ENCODE peak calls at places on chromosome 5, in ten cellular contexts. G, T, C, F, N, D, S, A, X and W are unnamed samples.

GRCh38 chr5:152264656-152265055 is 140.4 kb downstream of the NMUR2 start:
- DNase-seq in S (no peak), D (no peak), T (no peak), G (peak; percentile 3), A (no peak), X (no peak), N (no peak), F (no peak), C (no peak), W (peak; percentile 66)

GRCh38 chr5:111930905-111931461 is 174.0 kb upstream of the NREP start:
- DNase-seq in C (no peak), T (no peak), S (no peak), G (peak; percentile 84), N (peak; percentile 50), A (no peak), X (peak; percentile 77), D (no peak), F (peak; percentile 87), W (no peak)

GRCh38 chr5:55985181-55985580 is 9.6 kb downstream of the IL6ST start:
- DNase-seq in X (no peak), G (no peak), F (no peak), N (no peak), C (no peak), D (no peak), S (no peak), T (no peak), A (no peak), W (no peak)

GRCh38 chr5:150053695-150054392 is 32.5 kb downstream of the CSF1R start:
- DNase-seq in N (no peak), D (no peak), F (no peak), A (no peak), C (no peak), T (no peak), S (no peak), G (no peak), X (no peak), W (no peak)

GRCh38 chr5:127040779-127041520 is 10.6 kb upstream of the MARCHF3 start:
- DNase-seq in C (no peak), F (peak; percentile 75), N (peak; percentile 63), D (no peak), X (peak; percentile 54), G (peak; percentile 89), S (peak; percentile 65), T (peak; percentile 87), A (no peak), W (no peak)

GRCh38 chr5:179129607-179130071 is 69.5 kb downstream of the ZNF354C start:
- DNase-seq in A (no peak), F (no peak), D (peak; percentile 58), C (peak; percentile 56), T (no peak), X (no peak), G (no peak), N (no peak), S (no peak), W (no peak)

GRCh38 chr5:91126448-91126847 is 256.7 kb downstream of the ARRDC3 start:
- DNase-seq in A (peak; percentile 75), C (no peak), S (no peak), X (peak; percentile 94), D (no peak), G (no peak), F (peak; percentile 93), T (peak; percentile 79), N (peak; percentile 90), W (no peak)

GRCh38 chr5:19210886-19211285 is 777.1 kb downstream of the CDH18 start:
- DNase-seq in S (no peak), X (no peak), D (no peak), C (no peak), F (no peak), A (no peak), T (no peak), G (no peak), N (no peak), W (no peak)

GRCh38 chr5:176987583-176987982 is 19.0 kb downstream of the UIMC1 start:
- DNase-seq in T (no peak), D (no peak), G (no peak), X (no peak), S (no peak), F (no peak), A (no peak), C (no peak), N (no peak), W (no peak)

GRCh38 chr5:10688651-10689171 is 72.3 kb downstream of the DAP start:
- DNase-seq in S (no peak), C (peak; percentile 25), G (no peak), T (no peak), N (no peak), D (no peak), A (no peak), F (no peak), X (no peak), W (no peak)

GRCh38 chr5:27172708-27173107 is 134.3 kb upstream of the CDH9 start:
- DNase-seq in F (no peak), S (no peak), G (peak; percentile 66), T (no peak), X (no peak), C (no peak), A (no peak), N (no peak), D (no peak), W (peak; percentile 51)

DNA sequence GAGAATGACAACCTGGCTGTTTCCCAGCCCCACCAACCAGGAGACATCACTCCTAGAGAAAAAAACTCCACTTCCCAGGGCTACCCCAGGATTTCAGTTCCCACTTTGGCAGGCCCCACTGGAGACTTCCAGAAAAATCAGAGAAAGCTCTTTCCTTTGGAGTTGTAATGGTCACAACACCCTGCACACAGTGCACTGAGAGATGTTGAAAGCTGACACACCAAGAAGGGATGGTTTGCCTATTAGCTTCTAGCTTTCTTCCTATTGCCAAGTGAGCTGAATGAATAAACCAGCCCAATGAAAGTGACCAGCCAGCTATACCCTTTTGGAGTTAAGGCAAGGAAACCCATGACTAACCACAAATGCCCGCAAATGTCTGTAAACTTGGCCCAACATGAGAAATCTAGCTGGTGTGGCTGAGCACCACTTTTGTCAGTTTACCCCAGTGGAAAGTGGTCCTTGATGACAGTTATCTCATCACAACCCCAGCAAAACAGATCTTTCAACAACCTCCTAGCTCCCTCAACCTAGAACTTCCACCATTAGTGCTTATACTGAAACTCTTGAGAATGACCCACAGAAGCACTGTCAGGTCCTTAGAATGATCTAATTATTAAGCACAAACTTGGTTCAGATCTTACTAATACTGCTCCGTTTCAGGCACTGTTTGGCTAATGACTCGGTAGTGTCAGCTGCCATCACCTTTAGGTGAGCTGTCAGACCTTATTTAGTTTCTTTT is 11.3 kb downstream of the IRF1 start:
- DNase-seq in N (no peak), G (peak; percentile 34), A (no peak), X (no peak), T (no peak), C (no peak), D (no peak), S (no peak), F (no peak), W (no peak)
- H3K4me3 ChIP-seq in N (no peak overlapping the region), G (no peak overlapping the region), A (no peak overlapping the region), X (no peak overlapping the region), T (no peak overlapping the region), C (no peak overlapping the region), D (no peak overlapping the region), S (no peak overlapping the region), F (no peak overlapping the region), W (no peak overlapping the region)

DNA sequence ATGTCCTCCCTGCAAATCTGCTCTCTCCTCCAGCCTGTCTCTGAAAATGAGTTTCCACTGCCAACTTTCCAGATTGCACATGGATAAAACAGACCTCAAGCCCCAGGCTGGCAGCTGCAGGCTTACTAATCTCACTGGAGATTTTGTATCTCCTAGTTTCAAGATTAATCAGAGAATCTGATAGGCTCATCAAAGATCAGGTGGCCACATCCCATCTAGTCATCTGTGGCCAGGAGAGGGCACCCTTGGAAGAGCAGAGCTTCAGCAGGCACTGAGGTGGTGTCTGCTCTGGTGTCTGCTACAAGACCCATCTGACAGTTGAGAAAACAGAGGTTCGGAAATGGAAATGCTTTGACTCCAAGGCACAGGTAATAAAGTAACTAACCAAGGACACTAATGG is 179.0 kb downstream of the MSX2 start:
- DNase-seq in S (no peak), N (no peak), X (no peak), F (no peak), T (no peak), C (no peak), D (no peak), G (no peak), A (no peak), W (no peak)
- TF ChIP-seq CTCF in S (no peak), N (no peak), X (no peak), F (no peak), T (no peak), C (no peak), D (no peak), G (no peak), A (no peak), W (no peak)

GRCh38 chr5:120706877-120707276 is 242.8 kb downstream of the PRR16 start:
- DNase-seq in C (no peak), F (no peak), A (no peak), N (no peak), D (no peak), T (no peak), G (no peak), X (no peak), S (no peak), W (no peak)

DNA sequence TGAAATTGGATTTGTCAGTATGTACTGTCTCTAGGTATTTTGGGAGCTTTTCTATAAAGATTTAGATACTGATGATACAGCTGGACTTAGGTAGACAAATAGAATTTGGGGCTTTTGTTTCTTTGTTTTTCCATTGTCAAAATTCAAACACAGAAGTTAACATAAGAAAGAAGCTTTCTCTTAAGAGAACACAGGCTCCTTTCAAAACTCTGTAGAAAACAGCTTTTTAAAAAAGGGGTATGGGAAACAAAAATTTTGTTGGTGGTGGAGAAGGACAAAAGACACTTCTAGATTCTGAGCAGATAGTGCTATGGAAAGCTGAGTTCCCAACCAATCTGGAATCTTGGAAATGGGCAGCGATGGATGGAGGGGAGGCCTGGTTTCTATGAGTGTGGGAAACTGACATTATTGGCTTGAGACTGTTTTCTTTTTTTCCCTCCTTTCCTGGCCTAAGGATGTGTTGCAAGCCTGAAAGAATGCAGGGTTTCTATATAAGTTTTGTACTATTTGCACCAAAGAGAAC is 239.9 kb downstream of the PRR16 start:
- DNase-seq in X (no peak), C (no peak), S (no peak), F (no peak), T (no peak), A (no peak), G (no peak), N (no peak), D (no peak), W (no peak)
- H3K4me3 ChIP-seq in X (no peak overlapping the region), C (no peak overlapping the region), S (no peak overlapping the region), F (no peak overlapping the region), T (no peak overlapping the region), A (no peak overlapping the region), G (no peak overlapping the region), N (no peak overlapping the region), D (no peak overlapping the region), W (no peak overlapping the region)

DNA sequence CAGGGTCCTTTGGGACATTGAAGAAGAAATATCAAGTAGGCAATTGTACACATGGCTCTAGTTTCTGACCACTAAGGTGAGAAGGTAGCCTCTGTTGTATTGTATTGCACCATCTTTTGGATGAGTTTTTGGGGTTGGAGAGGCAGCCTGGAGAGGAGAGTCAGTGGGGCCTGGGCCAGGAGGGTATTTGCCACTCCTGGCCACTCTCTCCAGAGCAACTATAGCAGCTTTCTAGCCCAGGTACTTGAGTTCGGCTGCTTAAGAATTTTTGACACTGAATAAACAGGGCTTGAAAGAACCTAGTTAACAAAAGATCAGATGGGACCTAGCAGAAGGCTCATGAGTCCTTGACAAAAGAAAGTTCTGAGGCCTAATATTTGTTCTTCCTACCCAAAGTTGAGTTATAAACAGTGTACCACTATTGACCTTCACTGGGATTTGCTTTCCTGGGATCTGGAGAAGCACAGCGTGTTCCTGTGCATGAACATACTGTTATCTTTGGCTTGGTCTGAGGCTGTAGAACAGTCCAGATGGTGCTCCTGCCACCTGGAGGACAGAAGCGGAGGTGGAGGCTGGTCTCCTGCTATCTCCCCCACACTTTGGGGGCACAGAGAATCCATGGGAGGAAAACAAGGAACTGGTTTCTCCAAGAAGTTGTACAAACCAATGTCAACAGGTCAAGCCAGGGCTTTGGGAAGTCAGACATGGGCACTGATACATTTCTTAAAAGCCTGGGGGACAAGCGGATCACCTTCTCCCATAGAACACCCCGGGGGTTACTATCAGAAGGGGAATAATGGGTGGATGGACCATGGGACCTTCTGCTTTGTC is 110.4 kb upstream of the LIFR start:
- DNase-seq in D (peak; percentile 65), F (peak; percentile 32), N (peak; percentile 73), G (peak; percentile 29), S (peak; percentile 39), X (peak; percentile 34), A (no peak), T (peak; percentile 67), C (peak; percentile 85), W (no peak)
- TF ChIP-seq CTCF in D (peak; percentile 62), F (peak; percentile 69), N (peak; percentile 82), G (peak; percentile 49), S (peak; percentile 75), X (peak; percentile 53), A (peak; percentile 70), T (peak; percentile 65), C (peak; percentile 93), W (peak; percentile 70)